ENCODE peak calls at places on chromosomes 11 and 22, in five cellular contexts. T is SK-N-SH, L is hepatocyte, B is PC-3, G is OCI-LY7. P is an unnamed sample.

GRCh38 chr22:20867179-20868099 is 8.6 kb downstream of the SNAP29 start:
- DNase-seq in B (no peak), T (peak; percentile 77), G (peak; percentile 10), L (peak; percentile 62), P (peak; percentile 89)

GRCh38 chr22:24319451-24319850 is 48.8 kb downstream of the SPECC1L start:
- DNase-seq in L (no peak), T (no peak), B (peak; percentile 72), G (no peak), P (no peak)

GRCh38 chr22:39176673-39177455 is 24.4 kb upstream of the CBX7 start:
- DNase-seq in L (no peak), T (no peak), G (no peak), B (no peak), P (no peak)

GRCh38 chr22:46180370-46181137 is 30.2 kb downstream of the PPARA start:
- DNase-seq in B (no peak), T (no peak), G (peak; percentile 26), L (no peak), P (no peak)

GRCh38 chr11:101128571-101129202 is 926 bp downstream of the PGR start:
- DNase-seq in G (no peak), T (peak; percentile 13), B (no peak), L (peak; percentile 5), P (no peak)

GRCh38 chr11:106656646-106657045 is 361.6 kb downstream of the GUCY1A2 start:
- DNase-seq in T (no peak), L (no peak), B (peak; percentile 74), G (no peak), P (no peak)

GRCh38 chr11:93935826-93936225 is 85.3 kb upstream of the HEPHL1 start:
- DNase-seq in B (peak; percentile 79), G (no peak), L (no peak), T (no peak), P (no peak)

GRCh38 chr11:71397961-71398360 is 50.2 kb downstream of the DHCR7 start:
- DNase-seq in B (no peak), T (no peak), L (no peak), G (no peak), P (no peak)

GRCh38 chr11:66951927-66952337 is 6.3 kb downstream of the PC start:
- DNase-seq in L (peak; percentile 52), T (peak; percentile 91), B (no peak), G (no peak), P (no peak)

GRCh38 chr11:93537767-93538261 is 5.4 kb downstream of the SMCO4 start:
- DNase-seq in T (no peak), B (peak; percentile 21), G (no peak), L (peak; percentile 45), P (no peak)

GRCh38 chr11:103929168-103929903 is 107.1 kb upstream of the DDI1 start:
- DNase-seq in T (no peak), G (peak; percentile 25), B (no peak), L (no peak), P (peak; percentile 70)

GRCh38 chr11:8717876-8718753 is 35.5 kb downstream of the RPL27A start:
- DNase-seq in T (no peak), L (peak; percentile 72), G (no peak), B (peak; percentile 73), P (no peak)

GRCh38 chr11:19336331-19336730 is 95.6 kb upstream of the E2F8 start:
- DNase-seq in T (no peak), L (no peak), B (no peak), G (no peak), P (no peak)

GRCh38 chr11:57343825-57344224 is 5.7 kb downstream of the P2RX3 start:
- DNase-seq in T (no peak), L (no peak), B (no peak), G (no peak), P (no peak)

GRCh38 chr11:113293936-113294335 is 20.4 kb upstream of the TTC12 start:
- DNase-seq in B (peak; percentile 67), L (no peak), G (no peak), T (no peak), P (no peak)

GRCh38 chr11:79794484-79795393 is 353.9 kb upstream of the TENM4 start:
- DNase-seq in T (no peak), G (no peak), B (no peak), L (no peak), P (no peak)

GRCh38 chr11:133830931-133831907 is 14.1 kb downstream of the SPATA19 start:
- DNase-seq in T (peak; percentile 54), B (no peak), L (no peak), G (no peak), P (no peak)

GRCh38 chr22:44683237-44683636 is 18.8 kb upstream of the PRR5 start:
- DNase-seq in B (no peak), L (no peak), T (no peak), G (no peak), P (no peak)

GRCh38 chr11:83046626-83047172 is 25.0 kb downstream of the RAB30 start:
- DNase-seq in G (no peak), T (no peak), L (no peak), B (no peak), P (no peak)

GRCh38 chr11:48025983-48026340 is 45.6 kb downstream of the PTPRJ start:
- DNase-seq in L (no peak), T (no peak), B (no peak), G (no peak), P (no peak)

GRCh38 chr22:26849575-26849974 is 192.2 kb downstream of the MIAT start:
- DNase-seq in G (no peak), L (no peak), B (no peak), T (no peak), P (no peak)

GRCh38 chr22:37918580-37919274 is 12.6 kb downstream of the MICALL1 start:
- DNase-seq in L (no peak), B (no peak), T (no peak), G (peak; percentile 33), P (no peak)

GRCh38 chr11:1194977-1195689 is 27.7 kb upstream of the MUC5B start:
- DNase-seq in G (no peak), B (no peak), T (peak; percentile 16), L (no peak), P (no peak)

GRCh38 chr11:60918251-60918940 is 4.4 kb downstream of the TMEM109 start:
- DNase-seq in L (no peak), G (no peak), B (no peak), T (no peak), P (no peak)

GRCh38 chr11:7528514-7529049 is 14.8 kb downstream of the PPFIBP2 start:
- DNase-seq in B (no peak), L (no peak), T (no peak), G (no peak), P (no peak)

GRCh38 chr11:2789331-2789730 is 89.5 kb upstream of the KCNQ1OT1 start:
- DNase-seq in B (no peak), L (no peak), T (no peak), G (no peak), P (no peak)

GRCh38 chr11:2816941-2817421 is 68.6 kb downstream of the CDKN1C start:
- DNase-seq in L (no peak), T (no peak), G (no peak), B (no peak), P (no peak)

GRCh38 chr22:44758354-44758969 is 6.1 kb downstream of the ARHGAP8 start:
- DNase-seq in B (peak; percentile 72), L (peak; percentile 68), T (peak; percentile 82), G (no peak), P (no peak)

GRCh38 chr11:3227568-3228444 is 4.4 kb downstream of the MRGPRE start:
- DNase-seq in L (no peak), G (no peak), T (peak; percentile 19), B (no peak), P (no peak)

GRCh38 chr11:11461473-11461872 is 108.4 kb upstream of the CSNK2A3 start:
- DNase-seq in L (no peak), B (no peak), G (no peak), T (no peak), P (no peak)

GRCh38 chr11:69479591-69480271 is 1.7 kb upstream of the LINC01488 start:
- DNase-seq in T (no peak), L (peak; percentile 76), G (no peak), B (peak; percentile 75), P (no peak)

GRCh38 chr11:111733655-111734088 is 32.5 kb downstream of the PPP2R1B start:
- DNase-seq in T (no peak), B (no peak), G (no peak), L (no peak), P (no peak)

GRCh38 chr11:31921066-31921465 is 109.9 kb upstream of the PAX6 start:
- DNase-seq in T (no peak), G (no peak), L (no peak), B (no peak), P (no peak)

GRCh38 chr11:34488855-34489557 is 24.6 kb downstream of the ELF5 start:
- DNase-seq in G (no peak), L (no peak), B (no peak), T (no peak), P (no peak)

GRCh38 chr11:45026835-45027234 is 76.2 kb upstream of the TP53I11 start:
- DNase-seq in G (no peak), B (no peak), T (peak; percentile 28), L (no peak), P (no peak)

GRCh38 chr11:2709429-2709828 is 9.6 kb upstream of the KCNQ1OT1 start:
- DNase-seq in B (no peak), T (no peak), L (peak; percentile 64), G (no peak), P (no peak)

GRCh38 chr22:19703869-19704268 is 10.4 kb upstream of the SEPTIN5 start:
- DNase-seq in T (no peak), B (no peak), G (no peak), L (peak; percentile 4), P (no peak)
- TF ChIP-seq EZH2phosphoT487 in T (no peak), B (no peak), G (no peak), L (no peak), P (no peak)

GRCh38 chr22:47324435-47324990 is 562.1 kb downstream of the TBC1D22A start:
- DNase-seq in G (no peak), B (no peak), L (no peak), T (no peak), P (no peak)
- H3K9me3 ChIP-seq in G (peaks cover 12% of the 10 kb centered on the region), B (no peaks in the 10 kb centered on the region), L (no peaks in the 10 kb centered on the region), T (peaks cover 4% of the 10 kb centered on the region), P (no peaks in the 10 kb centered on the region)

GRCh38 chr11:119153049-119153818 is 4.4 kb downstream of the ABCG4 start:
- DNase-seq in B (no peak), G (no peak), T (no peak), L (no peak), P (no peak)
- TF ChIP-seq EZH2phosphoT487 in B (no peak), G (no peak), T (no peak), L (no peak), P (no peak)

DNA sequence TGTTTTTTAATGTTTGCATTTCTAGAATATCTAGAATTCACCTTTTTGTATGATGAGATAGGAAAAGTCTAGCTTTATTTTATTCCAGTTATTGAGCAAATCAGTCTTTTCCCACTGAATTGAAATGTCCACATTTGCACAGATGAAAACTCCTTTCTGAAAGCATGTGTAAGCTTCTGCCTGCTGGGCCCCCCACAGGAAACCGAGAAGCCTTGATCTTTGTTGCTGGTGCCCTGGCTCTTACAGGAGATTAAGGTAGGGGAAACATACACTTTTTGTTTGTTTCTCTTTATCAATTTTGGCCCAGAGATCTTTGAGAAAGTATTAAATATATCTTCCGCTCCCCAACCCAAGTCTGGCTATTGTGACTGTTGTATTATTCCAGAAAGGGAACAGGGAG is 87.2 kb upstream of the GNAZ start:
- DNase-seq in B (no peak), L (no peak), G (no peak), T (no peak), P (peak; percentile 52)
- H3K9me3 ChIP-seq in B (peaks cover 4% of the 10 kb centered on the region), L (peaks cover 5% of the 10 kb centered on the region), G (peaks cover 47% of the 10 kb centered on the region), T (peaks cover 9% of the 10 kb centered on the region), P (no peaks in the 10 kb centered on the region)

GRCh38 chr22:47628477-47629272 is 866.2 kb downstream of the TBC1D22A start:
- DNase-seq in T (no peak), B (no peak), L (no peak), G (no peak), P (no peak)
- TF ChIP-seq EZH2phosphoT487 in T (no peak), B (no peak), L (no peak), G (no peak), P (no peak)